ENCODE peak calls at places on chromosomes 2 and 18, in nine cellular contexts. One of them, this sample, is unnamed.

GRCh38 chr2:37156071-37156856 is 516 bp downstream of the EIF2AK2 start:
- DNase-seq in GM06990: peak; percentile 36
- DNase-seq in OCI-LY7: peak; percentile 10
- DNase-seq in pancreas: no peak
- DNase-seq in HepG2: peak; percentile 42
- DNase-seq in MM.1S: peak; percentile 15
- DNase-seq in uterus: peak; percentile 65
- DNase-seq in choroid plexus epithelial cell: peak; percentile 68
- DNase-seq in MCF 10A: peak; percentile 40
- DNase-seq in this sample: peak; percentile 52

GRCh38 chr2:241813080-241813805 is 4.2 kb downstream of the NEU4 start:
- DNase-seq in uterus: no peak
- DNase-seq in MCF 10A: no peak
- DNase-seq in MM.1S: no peak
- DNase-seq in pancreas: peak; percentile 70
- DNase-seq in OCI-LY7: no peak
- DNase-seq in GM06990: no peak
- DNase-seq in choroid plexus epithelial cell: no peak
- DNase-seq in HepG2: no peak
- DNase-seq in this sample: no peak

GRCh38 chr2:203623104-203623503 is 83.3 kb upstream of the CD28 start:
- DNase-seq in pancreas: no peak
- DNase-seq in MM.1S: no peak
- DNase-seq in GM06990: no peak
- DNase-seq in OCI-LY7: no peak
- DNase-seq in uterus: no peak
- DNase-seq in choroid plexus epithelial cell: peak; percentile 95
- DNase-seq in MCF 10A: peak; percentile 73
- DNase-seq in HepG2: no peak
- DNase-seq in this sample: no peak

GRCh38 chr2:238587776-238588660 is 161.3 kb downstream of the ASB1 start:
- DNase-seq in MM.1S: no peak
- DNase-seq in HepG2: no peak
- DNase-seq in OCI-LY7: no peak
- DNase-seq in GM06990: no peak
- DNase-seq in choroid plexus epithelial cell: no peak
- DNase-seq in uterus: no peak
- DNase-seq in MCF 10A: no peak
- DNase-seq in pancreas: no peak
- DNase-seq in this sample: peak; percentile 14

GRCh38 chr18:57057890-57058289 is 89.0 kb upstream of the BOD1L2 start:
- DNase-seq in GM06990: peak; percentile 45
- DNase-seq in MM.1S: no peak
- DNase-seq in OCI-LY7: no peak
- DNase-seq in pancreas: no peak
- DNase-seq in HepG2: no peak
- DNase-seq in MCF 10A: no peak
- DNase-seq in choroid plexus epithelial cell: no peak
- DNase-seq in uterus: no peak
- DNase-seq in this sample: no peak

GRCh38 chr2:165572155-165572554 is 102.7 kb downstream of the CSRNP3 start:
- DNase-seq in uterus: no peak
- DNase-seq in pancreas: no peak
- DNase-seq in MM.1S: no peak
- DNase-seq in MCF 10A: no peak
- DNase-seq in GM06990: no peak
- DNase-seq in choroid plexus epithelial cell: peak; percentile 7
- DNase-seq in OCI-LY7: peak; percentile 58
- DNase-seq in HepG2: no peak
- DNase-seq in this sample: no peak

GRCh38 chr2:240789051-240789453 is 31.0 kb downstream of the KIF1A start:
- DNase-seq in uterus: no peak
- DNase-seq in OCI-LY7: no peak
- DNase-seq in HepG2: no peak
- DNase-seq in GM06990: no peak
- DNase-seq in MCF 10A: no peak
- DNase-seq in pancreas: peak; percentile 42
- DNase-seq in MM.1S: no peak
- DNase-seq in choroid plexus epithelial cell: no peak
- DNase-seq in this sample: no peak

GRCh38 chr2:174334781-174335604 is at the start of gene SP9:
- DNase-seq in uterus: no peak
- DNase-seq in GM06990: peak; percentile 48
- DNase-seq in pancreas: no peak
- DNase-seq in OCI-LY7: no peak
- DNase-seq in MCF 10A: no peak
- DNase-seq in MM.1S: peak; percentile 36
- DNase-seq in choroid plexus epithelial cell: no peak
- DNase-seq in HepG2: peak; percentile 44
- DNase-seq in this sample: no peak

GRCh38 chr2:171210864-171211431 is 50.3 kb upstream of the TLK1 start:
- DNase-seq in pancreas: no peak
- DNase-seq in uterus: no peak
- DNase-seq in choroid plexus epithelial cell: no peak
- DNase-seq in HepG2: no peak
- DNase-seq in OCI-LY7: peak; percentile 80
- DNase-seq in MCF 10A: no peak
- DNase-seq in GM06990: peak; percentile 36
- DNase-seq in MM.1S: peak; percentile 32
- DNase-seq in this sample: no peak

GRCh38 chr2:172968061-172968469 is 107.6 kb upstream of the MAP3K20 start:
- DNase-seq in GM06990: no peak
- DNase-seq in MM.1S: no peak
- DNase-seq in choroid plexus epithelial cell: peak; percentile 94
- DNase-seq in pancreas: no peak
- DNase-seq in uterus: peak; percentile 51
- DNase-seq in HepG2: peak; percentile 20
- DNase-seq in MCF 10A: peak; percentile 94
- DNase-seq in OCI-LY7: no peak
- DNase-seq in this sample: peak; percentile 49

GRCh38 chr2:132875193-132875592 is 205.2 kb upstream of the LYPD1 start:
- DNase-seq in GM06990: no peak
- DNase-seq in choroid plexus epithelial cell: no peak
- DNase-seq in MCF 10A: no peak
- DNase-seq in OCI-LY7: no peak
- DNase-seq in pancreas: no peak
- DNase-seq in MM.1S: no peak
- DNase-seq in uterus: no peak
- DNase-seq in HepG2: no peak
- DNase-seq in this sample: no peak

GRCh38 chr2:23360571-23361125 is 24.3 kb upstream of the KLHL29 start:
- DNase-seq in GM06990: no peak
- DNase-seq in HepG2: peak; percentile 51
- DNase-seq in pancreas: no peak
- DNase-seq in MM.1S: no peak
- DNase-seq in uterus: no peak
- DNase-seq in OCI-LY7: no peak
- DNase-seq in MCF 10A: no peak
- DNase-seq in choroid plexus epithelial cell: no peak
- DNase-seq in this sample: no peak

GRCh38 chr2:143575340-143575739 is 446.1 kb downstream of the ARHGAP15 start:
- DNase-seq in OCI-LY7: peak; percentile 7
- DNase-seq in GM06990: no peak
- DNase-seq in MM.1S: no peak
- DNase-seq in HepG2: no peak
- DNase-seq in pancreas: no peak
- DNase-seq in choroid plexus epithelial cell: peak; percentile 47
- DNase-seq in MCF 10A: peak; percentile 28
- DNase-seq in uterus: no peak
- DNase-seq in this sample: no peak

GRCh38 chr2:28286678-28287077 is 106.0 kb upstream of the FOSL2 start:
- DNase-seq in MM.1S: no peak
- DNase-seq in GM06990: no peak
- DNase-seq in HepG2: no peak
- DNase-seq in OCI-LY7: no peak
- DNase-seq in uterus: no peak
- DNase-seq in pancreas: no peak
- DNase-seq in MCF 10A: no peak
- DNase-seq in choroid plexus epithelial cell: peak; percentile 89
- DNase-seq in this sample: no peak

GRCh38 chr2:204228169-204228940 is 291.8 kb downstream of the ICOS start:
- DNase-seq in GM06990: no peak
- DNase-seq in HepG2: no peak
- DNase-seq in OCI-LY7: no peak
- DNase-seq in MM.1S: no peak
- DNase-seq in pancreas: no peak
- DNase-seq in MCF 10A: no peak
- DNase-seq in choroid plexus epithelial cell: no peak
- DNase-seq in uterus: no peak
- DNase-seq in this sample: no peak

GRCh38 chr18:6682437-6683111 is 46.9 kb upstream of the ARHGAP28 start:
- DNase-seq in pancreas: no peak
- DNase-seq in MM.1S: no peak
- DNase-seq in OCI-LY7: no peak
- DNase-seq in choroid plexus epithelial cell: no peak
- DNase-seq in uterus: no peak
- DNase-seq in HepG2: no peak
- DNase-seq in MCF 10A: no peak
- DNase-seq in GM06990: no peak
- DNase-seq in this sample: no peak

GRCh38 chr2:602571-603366 is 74.4 kb downstream of the TMEM18 start:
- DNase-seq in uterus: no peak
- DNase-seq in OCI-LY7: no peak
- DNase-seq in GM06990: no peak
- DNase-seq in MCF 10A: no peak
- DNase-seq in pancreas: no peak
- DNase-seq in HepG2: peak; percentile 21
- DNase-seq in MM.1S: no peak
- DNase-seq in choroid plexus epithelial cell: no peak
- DNase-seq in this sample: no peak

GRCh38 chr2:133992454-133992853 is 261.4 kb upstream of the MGAT5 start:
- DNase-seq in pancreas: no peak
- DNase-seq in MM.1S: no peak
- DNase-seq in OCI-LY7: no peak
- DNase-seq in choroid plexus epithelial cell: no peak
- DNase-seq in MCF 10A: no peak
- DNase-seq in GM06990: no peak
- DNase-seq in uterus: no peak
- DNase-seq in HepG2: no peak
- DNase-seq in this sample: no peak

GRCh38 chr2:193670478-193670877 is 1475.7 kb upstream of the TMEFF2 start:
- DNase-seq in uterus: no peak
- DNase-seq in pancreas: no peak
- DNase-seq in HepG2: no peak
- DNase-seq in MM.1S: no peak
- DNase-seq in OCI-LY7: no peak
- DNase-seq in GM06990: no peak
- DNase-seq in choroid plexus epithelial cell: no peak
- DNase-seq in MCF 10A: no peak
- DNase-seq in this sample: no peak

GRCh38 chr2:322326-322725 is 34.4 kb upstream of the ALKAL2 start:
- DNase-seq in MCF 10A: no peak
- DNase-seq in choroid plexus epithelial cell: no peak
- DNase-seq in pancreas: no peak
- DNase-seq in OCI-LY7: no peak
- DNase-seq in GM06990: no peak
- DNase-seq in HepG2: no peak
- DNase-seq in MM.1S: no peak
- DNase-seq in uterus: no peak
- DNase-seq in this sample: no peak

GRCh38 chr18:49839012-49839411 is 25.7 kb upstream of the ACAA2 start:
- DNase-seq in uterus: no peak
- DNase-seq in HepG2: no peak
- DNase-seq in OCI-LY7: no peak
- DNase-seq in GM06990: no peak
- DNase-seq in MCF 10A: peak; percentile 83
- DNase-seq in pancreas: no peak
- DNase-seq in choroid plexus epithelial cell: peak; percentile 85
- DNase-seq in MM.1S: no peak
- DNase-seq in this sample: no peak
- TF ChIP-seq CTCF in uterus: no peak
- TF ChIP-seq CTCF in HepG2: no peak
- TF ChIP-seq CTCF in OCI-LY7: no peak
- TF ChIP-seq CTCF in GM06990: no peak
- TF ChIP-seq CTCF in MCF 10A: no peak
- TF ChIP-seq CTCF in pancreas: no peak
- TF ChIP-seq CTCF in choroid plexus epithelial cell: peak; percentile 20
- TF ChIP-seq CTCF in MM.1S: no peak
- TF ChIP-seq CTCF in this sample: no peak

DNA sequence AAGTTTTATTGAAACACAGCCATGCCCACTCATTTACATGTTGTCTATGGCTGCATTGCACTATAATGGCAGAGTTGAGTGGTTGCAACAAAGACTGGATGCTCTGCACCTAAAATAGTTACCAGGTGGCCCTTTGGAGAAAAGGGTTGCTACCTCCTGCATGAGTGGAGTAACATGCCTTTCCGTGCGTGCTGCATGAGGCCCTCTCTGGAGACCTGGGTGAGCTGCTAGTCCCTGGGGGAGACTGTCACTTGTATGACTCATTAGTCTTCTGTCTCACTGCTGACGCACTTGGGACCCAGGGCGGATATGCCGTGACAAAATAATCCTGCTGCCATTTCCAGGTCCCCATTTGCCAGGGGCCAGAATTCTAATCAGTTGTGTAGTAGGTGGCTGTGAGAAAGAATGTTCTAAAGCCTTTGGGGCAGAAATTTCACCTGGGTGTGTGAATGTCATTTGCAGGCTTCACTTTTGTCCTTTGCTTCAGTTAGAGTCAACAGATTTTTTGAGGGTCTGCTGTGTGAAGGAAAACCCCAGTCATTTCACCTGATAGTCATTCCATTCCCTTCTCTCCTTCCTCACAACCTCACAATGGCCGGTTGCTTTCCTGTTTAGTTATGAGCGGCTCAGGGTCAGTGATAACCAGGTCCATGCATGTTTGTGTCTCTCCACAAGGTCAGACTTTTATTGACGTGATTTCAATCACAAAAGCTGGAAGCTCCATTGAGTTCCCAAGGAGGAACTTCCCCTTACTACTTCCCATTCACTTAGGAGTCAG is 74.0 kb downstream of the NPAS2 start:
- DNase-seq in pancreas: no peak
- DNase-seq in choroid plexus epithelial cell: no peak
- DNase-seq in uterus: no peak
- DNase-seq in OCI-LY7: no peak
- DNase-seq in HepG2: peak; percentile 55
- DNase-seq in MCF 10A: peak; percentile 41
- DNase-seq in MM.1S: no peak
- DNase-seq in GM06990: peak; percentile 41
- DNase-seq in this sample: no peak
- TF ChIP-seq CTCF in pancreas: no peak
- TF ChIP-seq CTCF in choroid plexus epithelial cell: no peak
- TF ChIP-seq CTCF in uterus: no peak
- TF ChIP-seq CTCF in OCI-LY7: no peak
- TF ChIP-seq CTCF in HepG2: no peak
- TF ChIP-seq CTCF in MCF 10A: no peak
- TF ChIP-seq CTCF in MM.1S: no peak
- TF ChIP-seq CTCF in GM06990: peak; percentile 3
- TF ChIP-seq CTCF in this sample: no peak

GRCh38 chr2:216181953-216182352 is 72.8 kb downstream of the XRCC5 start:
- DNase-seq in MM.1S: no peak
- DNase-seq in HepG2: no peak
- DNase-seq in GM06990: no peak
- DNase-seq in pancreas: no peak
- DNase-seq in uterus: no peak
- DNase-seq in MCF 10A: no peak
- DNase-seq in OCI-LY7: no peak
- DNase-seq in choroid plexus epithelial cell: no peak
- DNase-seq in this sample: no peak
- TF ChIP-seq CTCF in MM.1S: no peak
- TF ChIP-seq CTCF in HepG2: no peak
- TF ChIP-seq CTCF in GM06990: no peak
- TF ChIP-seq CTCF in pancreas: no peak
- TF ChIP-seq CTCF in uterus: no peak
- TF ChIP-seq CTCF in MCF 10A: no peak
- TF ChIP-seq CTCF in OCI-LY7: no peak
- TF ChIP-seq CTCF in choroid plexus epithelial cell: no peak
- TF ChIP-seq CTCF in this sample: no peak

GRCh38 chr2:157421377-157421944 is 22.4 kb downstream of the CYTIP start:
- DNase-seq in choroid plexus epithelial cell: no peak
- DNase-seq in uterus: no peak
- DNase-seq in pancreas: no peak
- DNase-seq in GM06990: no peak
- DNase-seq in MM.1S: no peak
- DNase-seq in OCI-LY7: no peak
- DNase-seq in HepG2: no peak
- DNase-seq in MCF 10A: no peak
- DNase-seq in this sample: no peak
- TF ChIP-seq CTCF in choroid plexus epithelial cell: no peak
- TF ChIP-seq CTCF in uterus: no peak
- TF ChIP-seq CTCF in pancreas: no peak
- TF ChIP-seq CTCF in GM06990: no peak
- TF ChIP-seq CTCF in MM.1S: no peak
- TF ChIP-seq CTCF in OCI-LY7: no peak
- TF ChIP-seq CTCF in HepG2: no peak
- TF ChIP-seq CTCF in MCF 10A: no peak
- TF ChIP-seq CTCF in this sample: no peak